ENCODE peak calls at places on chromosomes 1 and 21, in ten cellular contexts. One of them, this sample, is unnamed.

GRCh38 chr1:67463298-67463960 is 33.2 kb upstream of the SERBP1 start:
- DNase-seq in transverse colon: no peak
- DNase-seq in endothelial cell of umbilical vein: no peak
- DNase-seq in breast epithelium: no peak
- DNase-seq in NB4: no peak
- DNase-seq in heart left ventricle: no peak
- DNase-seq in ovary: no peak
- DNase-seq in stomach: no peak
- DNase-seq in IMR-90: peak
- DNase-seq in right lobe of liver: no peak
- DNase-seq in this sample: no peak

GRCh38 chr1:23217421-23218115 is at the start of gene HTR1D:
- DNase-seq in transverse colon: peak
- DNase-seq in endothelial cell of umbilical vein: no peak
- DNase-seq in breast epithelium: no peak
- DNase-seq in NB4: no peak
- DNase-seq in heart left ventricle: no peak
- DNase-seq in ovary: peak
- DNase-seq in stomach: no peak
- DNase-seq in IMR-90: no peak
- DNase-seq in right lobe of liver: no peak
- DNase-seq in this sample: no peak

GRCh38 chr1:245587435-245588105 is 432.8 kb downstream of the KIF26B start:
- DNase-seq in transverse colon: no peak
- DNase-seq in endothelial cell of umbilical vein: no peak
- DNase-seq in breast epithelium: no peak
- DNase-seq in NB4: no peak
- DNase-seq in heart left ventricle: no peak
- DNase-seq in ovary: no peak
- DNase-seq in stomach: no peak
- DNase-seq in IMR-90: no peak
- DNase-seq in right lobe of liver: no peak
- DNase-seq in this sample: no peak

GRCh38 chr1:15424146-15424667 is 14.0 kb upstream of the CTRC start:
- DNase-seq in transverse colon: peak
- DNase-seq in endothelial cell of umbilical vein: no peak
- DNase-seq in breast epithelium: no peak
- DNase-seq in NB4: no peak
- DNase-seq in heart left ventricle: no peak
- DNase-seq in ovary: no peak
- DNase-seq in stomach: peak
- DNase-seq in IMR-90: no peak
- DNase-seq in right lobe of liver: peak
- DNase-seq in this sample: no peak

GRCh38 chr1:200415693-200416593 is 6.1 kb upstream of the ZNF281 start:
- DNase-seq in transverse colon: peak
- DNase-seq in endothelial cell of umbilical vein: peak
- DNase-seq in breast epithelium: no peak
- DNase-seq in NB4: no peak
- DNase-seq in heart left ventricle: peak
- DNase-seq in ovary: peak
- DNase-seq in stomach: peak
- DNase-seq in IMR-90: peak
- DNase-seq in right lobe of liver: peak
- DNase-seq in this sample: peak

GRCh38 chr21:28283652-28284490 is 708.8 kb downstream of the LTN1 start:
- DNase-seq in transverse colon: no peak
- DNase-seq in endothelial cell of umbilical vein: peak
- DNase-seq in breast epithelium: no peak
- DNase-seq in NB4: no peak
- DNase-seq in heart left ventricle: no peak
- DNase-seq in ovary: no peak
- DNase-seq in stomach: no peak
- DNase-seq in IMR-90: peak
- DNase-seq in right lobe of liver: no peak
- DNase-seq in this sample: no peak

GRCh38 chr1:44911042-44911441 is 68.0 kb upstream of the PTCH2 start:
- DNase-seq in transverse colon: no peak
- DNase-seq in endothelial cell of umbilical vein: no peak
- DNase-seq in breast epithelium: no peak
- DNase-seq in NB4: no peak
- DNase-seq in heart left ventricle: no peak
- DNase-seq in ovary: no peak
- DNase-seq in stomach: no peak
- DNase-seq in IMR-90: no peak
- DNase-seq in right lobe of liver: no peak
- DNase-seq in this sample: no peak

GRCh38 chr1:85268801-85269585 is 7.4 kb downstream of the BCL10 start:
- DNase-seq in transverse colon: no peak
- DNase-seq in endothelial cell of umbilical vein: no peak
- DNase-seq in breast epithelium: no peak
- DNase-seq in NB4: no peak
- DNase-seq in heart left ventricle: no peak
- DNase-seq in ovary: no peak
- DNase-seq in stomach: no peak
- DNase-seq in IMR-90: no peak
- DNase-seq in right lobe of liver: no peak
- DNase-seq in this sample: no peak

GRCh38 chr1:110603058-110603457 is 3.1 kb downstream of the KCNA2 start:
- DNase-seq in transverse colon: no peak
- DNase-seq in endothelial cell of umbilical vein: no peak
- DNase-seq in breast epithelium: no peak
- DNase-seq in NB4: no peak
- DNase-seq in heart left ventricle: no peak
- DNase-seq in ovary: no peak
- DNase-seq in stomach: no peak
- DNase-seq in IMR-90: no peak
- DNase-seq in right lobe of liver: no peak
- DNase-seq in this sample: no peak

GRCh38 chr1:193265716-193266115 is 79.3 kb upstream of the B3GALT2 start:
- DNase-seq in transverse colon: no peak
- DNase-seq in endothelial cell of umbilical vein: no peak
- DNase-seq in breast epithelium: no peak
- DNase-seq in NB4: no peak
- DNase-seq in heart left ventricle: no peak
- DNase-seq in ovary: no peak
- DNase-seq in stomach: no peak
- DNase-seq in IMR-90: no peak
- DNase-seq in right lobe of liver: no peak
- DNase-seq in this sample: no peak

GRCh38 chr1:204268101-204268500 is 54.3 kb upstream of the GOLT1A start:
- DNase-seq in transverse colon: no peak
- DNase-seq in endothelial cell of umbilical vein: no peak
- DNase-seq in breast epithelium: no peak
- DNase-seq in NB4: no peak
- DNase-seq in heart left ventricle: no peak
- DNase-seq in ovary: no peak
- DNase-seq in stomach: no peak
- DNase-seq in IMR-90: no peak
- DNase-seq in right lobe of liver: no peak
- DNase-seq in this sample: no peak

GRCh38 chr1:77382361-77382760 is 100.5 kb downstream of the AK5 start:
- DNase-seq in transverse colon: no peak
- DNase-seq in endothelial cell of umbilical vein: no peak
- DNase-seq in breast epithelium: no peak
- DNase-seq in NB4: no peak
- DNase-seq in heart left ventricle: no peak
- DNase-seq in ovary: no peak
- DNase-seq in stomach: no peak
- DNase-seq in IMR-90: peak
- DNase-seq in right lobe of liver: no peak
- DNase-seq in this sample: no peak

GRCh38 chr1:68101829-68102228 is 51.4 kb upstream of the DIRAS3 start:
- DNase-seq in transverse colon: peak
- DNase-seq in endothelial cell of umbilical vein: no peak
- DNase-seq in breast epithelium: no peak
- DNase-seq in NB4: no peak
- DNase-seq in heart left ventricle: no peak
- DNase-seq in ovary: no peak
- DNase-seq in stomach: no peak
- DNase-seq in IMR-90: no peak
- DNase-seq in right lobe of liver: no peak
- DNase-seq in this sample: no peak

GRCh38 chr21:31135536-31136184 is 97.4 kb upstream of the KRTAP19-8 start:
- DNase-seq in transverse colon: no peak
- DNase-seq in endothelial cell of umbilical vein: peak
- DNase-seq in breast epithelium: no peak
- DNase-seq in NB4: peak
- DNase-seq in heart left ventricle: no peak
- DNase-seq in ovary: no peak
- DNase-seq in stomach: no peak
- DNase-seq in IMR-90: no peak
- DNase-seq in right lobe of liver: no peak
- DNase-seq in this sample: no peak

GRCh38 chr21:31132574-31133242 is 94.4 kb upstream of the KRTAP19-8 start:
- DNase-seq in transverse colon: peak
- DNase-seq in endothelial cell of umbilical vein: no peak
- DNase-seq in breast epithelium: no peak
- DNase-seq in NB4: peak
- DNase-seq in heart left ventricle: no peak
- DNase-seq in ovary: no peak
- DNase-seq in stomach: no peak
- DNase-seq in IMR-90: peak
- DNase-seq in right lobe of liver: no peak
- DNase-seq in this sample: no peak

GRCh38 chr21:31136891-31137290 is 98.6 kb upstream of the KRTAP19-8 start:
- DNase-seq in transverse colon: no peak
- DNase-seq in endothelial cell of umbilical vein: peak
- DNase-seq in breast epithelium: no peak
- DNase-seq in NB4: peak
- DNase-seq in heart left ventricle: no peak
- DNase-seq in ovary: no peak
- DNase-seq in stomach: no peak
- DNase-seq in IMR-90: peak
- DNase-seq in right lobe of liver: no peak
- DNase-seq in this sample: no peak

GRCh38 chr21:31130821-31131220 is 92.5 kb upstream of the KRTAP19-8 start:
- DNase-seq in transverse colon: no peak
- DNase-seq in endothelial cell of umbilical vein: no peak
- DNase-seq in breast epithelium: no peak
- DNase-seq in NB4: no peak
- DNase-seq in heart left ventricle: no peak
- DNase-seq in ovary: no peak
- DNase-seq in stomach: no peak
- DNase-seq in IMR-90: no peak
- DNase-seq in right lobe of liver: no peak
- DNase-seq in this sample: no peak

GRCh38 chr21:31133243-31133830 is 95.1 kb upstream of the KRTAP19-8 start:
- DNase-seq in transverse colon: no peak
- DNase-seq in endothelial cell of umbilical vein: no peak
- DNase-seq in breast epithelium: no peak
- DNase-seq in NB4: no peak
- DNase-seq in heart left ventricle: no peak
- DNase-seq in ovary: no peak
- DNase-seq in stomach: no peak
- DNase-seq in IMR-90: no peak
- DNase-seq in right lobe of liver: no peak
- DNase-seq in this sample: no peak
- H3K4me3 ChIP-seq in transverse colon: no peak
- H3K4me3 ChIP-seq in endothelial cell of umbilical vein: no peak
- H3K4me3 ChIP-seq in breast epithelium: no peak
- H3K4me3 ChIP-seq in NB4: no peak
- H3K4me3 ChIP-seq in heart left ventricle: no peak
- H3K4me3 ChIP-seq in ovary: no peak
- H3K4me3 ChIP-seq in stomach: no peak
- H3K4me3 ChIP-seq in IMR-90: no peak
- H3K4me3 ChIP-seq in right lobe of liver: no peak
- H3K4me3 ChIP-seq in this sample: no peak

DNA sequence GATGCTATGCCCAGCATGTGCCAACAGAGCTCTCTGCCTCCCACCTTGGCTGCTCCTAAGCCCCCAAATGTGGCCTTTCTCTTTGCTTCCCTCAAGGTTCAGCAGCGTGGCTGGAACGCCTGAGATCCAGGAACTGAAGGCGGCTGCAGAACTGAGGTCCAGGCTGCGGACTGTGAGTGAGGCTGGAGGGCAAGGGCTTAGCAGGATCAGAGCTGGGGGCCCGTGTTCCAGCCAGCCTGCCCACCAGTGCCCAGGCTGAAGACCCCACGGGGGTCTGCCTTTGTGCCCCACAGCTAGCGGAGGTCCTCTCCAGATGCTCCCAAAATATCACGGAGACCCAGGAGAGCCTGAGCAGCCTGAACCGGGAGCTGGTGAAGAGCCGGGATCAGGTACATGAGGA is 14.6 kb downstream of the IKBKE start:
- DNase-seq in transverse colon: no peak
- DNase-seq in endothelial cell of umbilical vein: no peak
- DNase-seq in breast epithelium: no peak
- DNase-seq in NB4: no peak
- DNase-seq in heart left ventricle: peak
- DNase-seq in ovary: no peak
- DNase-seq in stomach: no peak
- DNase-seq in IMR-90: no peak
- DNase-seq in right lobe of liver: no peak
- DNase-seq in this sample: no peak
- TF ChIP-seq POLR2A in transverse colon: no peak
- TF ChIP-seq POLR2A in endothelial cell of umbilical vein: no peak
- TF ChIP-seq POLR2A in breast epithelium: no peak
- TF ChIP-seq POLR2A in NB4: no peak
- TF ChIP-seq POLR2A in heart left ventricle: no peak
- TF ChIP-seq POLR2A in ovary: no peak
- TF ChIP-seq POLR2A in stomach: no peak
- TF ChIP-seq POLR2A in IMR-90: no peak
- TF ChIP-seq POLR2A in right lobe of liver: no peak
- TF ChIP-seq POLR2A in this sample: no peak

GRCh38 chr1:46530791-46531409 is 20.5 kb downstream of the KNCN start:
- DNase-seq in transverse colon: no peak
- DNase-seq in endothelial cell of umbilical vein: no peak
- DNase-seq in breast epithelium: no peak
- DNase-seq in NB4: no peak
- DNase-seq in heart left ventricle: no peak
- DNase-seq in ovary: no peak
- DNase-seq in stomach: no peak
- DNase-seq in IMR-90: no peak
- DNase-seq in right lobe of liver: no peak
- DNase-seq in this sample: no peak
- TF ChIP-seq CTCF in transverse colon: no peak
- TF ChIP-seq CTCF in endothelial cell of umbilical vein: no peak
- TF ChIP-seq CTCF in breast epithelium: no peak
- TF ChIP-seq CTCF in NB4: no peak
- TF ChIP-seq CTCF in heart left ventricle: no peak
- TF ChIP-seq CTCF in ovary: no peak
- TF ChIP-seq CTCF in stomach: no peak
- TF ChIP-seq CTCF in IMR-90: peak
- TF ChIP-seq CTCF in right lobe of liver: no peak
- TF ChIP-seq CTCF in this sample: no peak

DNA sequence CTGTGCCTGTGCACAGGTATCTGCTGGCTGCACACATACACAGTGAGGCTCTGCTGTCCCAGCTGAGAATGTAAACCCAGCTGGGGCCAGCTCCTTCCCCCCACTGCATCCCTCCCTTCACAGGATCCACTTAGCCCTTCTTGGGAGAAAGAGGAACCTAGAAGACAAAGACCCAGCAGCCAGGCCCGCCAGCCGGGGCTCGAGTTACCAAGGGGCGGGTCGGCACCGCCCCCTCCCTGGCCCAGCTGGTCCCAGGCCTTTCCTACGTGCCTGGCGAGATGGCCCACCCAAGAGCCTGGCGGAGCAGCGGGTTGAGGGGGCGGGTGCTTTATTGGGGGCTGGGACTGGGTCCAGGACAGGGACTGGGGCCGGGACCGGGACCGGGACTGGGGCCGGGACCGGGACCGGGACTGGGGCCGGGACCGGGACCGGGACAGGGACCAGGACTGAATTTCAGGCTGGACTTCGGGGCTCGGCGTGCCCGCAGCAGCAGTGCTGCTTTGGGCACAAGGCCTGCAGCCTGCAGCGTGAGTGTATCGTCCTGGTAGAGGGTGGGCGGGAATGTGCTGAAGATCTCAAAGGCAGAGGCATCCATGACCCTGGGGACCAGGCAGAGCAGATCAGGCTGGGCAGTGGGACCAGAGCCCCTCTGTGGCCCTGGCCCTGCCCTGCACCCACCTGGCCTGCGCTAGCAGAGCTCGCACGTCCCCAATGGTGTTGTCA is 2.2 kb downstream of the SH3BGRL3 start:
- DNase-seq in transverse colon: peak
- DNase-seq in endothelial cell of umbilical vein: no peak
- DNase-seq in breast epithelium: no peak
- DNase-seq in NB4: peak
- DNase-seq in heart left ventricle: peak
- DNase-seq in ovary: peak
- DNase-seq in stomach: no peak
- DNase-seq in IMR-90: peak
- DNase-seq in right lobe of liver: no peak
- DNase-seq in this sample: no peak
- H3K4me3 ChIP-seq in transverse colon: no peak
- H3K4me3 ChIP-seq in endothelial cell of umbilical vein: no peak
- H3K4me3 ChIP-seq in breast epithelium: no peak
- H3K4me3 ChIP-seq in NB4: peak
- H3K4me3 ChIP-seq in heart left ventricle: peak
- H3K4me3 ChIP-seq in ovary: no peak
- H3K4me3 ChIP-seq in stomach: peak
- H3K4me3 ChIP-seq in IMR-90: peak
- H3K4me3 ChIP-seq in right lobe of liver: no peak
- H3K4me3 ChIP-seq in this sample: no peak

This sample was measured in lower leg skin.